ENCODE peak calls at places on chromosomes 12 and 14, in seven cellular contexts. M is HAP-1, I is suprapubic skin, R is tibial nerve, Q is ovary, W is GM23248, T is left ventricle myocardium inferior. N is an unnamed sample.

GRCh38 chr14:68694516-68695235 is 98.2 kb downstream of the ZFP36L1 start:
- DNase-seq in M (no peak), I (peak; percentile 64), R (no peak), Q (no peak), W (peak; percentile 63), T (no peak), N (no peak)

GRCh38 chr12:111410229-111411186 is 4.8 kb downstream of the SH2B3 start:
- DNase-seq in M (no peak), I (no peak), R (no peak), Q (no peak), W (peak; percentile 79), T (peak; percentile 44), N (peak; percentile 63)

GRCh38 chr12:8527250-8528130 is 13.2 kb downstream of the CLEC4E start:
- DNase-seq in M (no peak), I (no peak), R (no peak), Q (no peak), W (no peak), T (no peak), N (no peak)

GRCh38 chr12:30286345-30286926 is 409.2 kb downstream of the IPO8 start:
- DNase-seq in M (peak; percentile 37), I (no peak), R (no peak), Q (no peak), W (peak; percentile 51), T (no peak), N (peak; percentile 57)

GRCh38 chr14:59097681-59098080 is 90.8 kb upstream of the DAAM1 start:
- DNase-seq in M (no peak), I (no peak), R (no peak), Q (no peak), W (peak; percentile 69), T (no peak), N (no peak)

GRCh38 chr14:101472518-101472849 is 88.8 kb upstream of the DIO3 start:
- DNase-seq in M (no peak), I (no peak), R (no peak), Q (no peak), W (no peak), T (no peak), N (no peak)

GRCh38 chr14:105197274-105197673 is 16.2 kb upstream of the NUDT14 start:
- DNase-seq in M (no peak), I (no peak), R (no peak), Q (no peak), W (peak; percentile 82), T (peak; percentile 72), N (peak; percentile 13)

GRCh38 chr14:44700184-44700583 is 193.1 kb upstream of the FSCB start:
- DNase-seq in M (no peak), I (no peak), R (no peak), Q (no peak), W (no peak), T (no peak), N (peak; percentile 53)

GRCh38 chr12:89344862-89345202 is 7.5 kb downstream of the DUSP6 start:
- DNase-seq in M (no peak), I (no peak), R (no peak), Q (no peak), W (no peak), T (no peak), N (no peak)

GRCh38 chr12:89345376-89345775 is 6.9 kb downstream of the DUSP6 start:
- DNase-seq in M (no peak), I (no peak), R (no peak), Q (no peak), W (no peak), T (no peak), N (no peak)

GRCh38 chr12:89343127-89343526 is 9.2 kb downstream of the DUSP6 start:
- DNase-seq in M (no peak), I (no peak), R (peak; percentile 29), Q (no peak), W (no peak), T (peak; percentile 68), N (no peak)

GRCh38 chr12:89345830-89346740 is 6.2 kb downstream of the DUSP6 start:
- DNase-seq in M (peak; percentile 18), I (peak; percentile 68), R (no peak), Q (no peak), W (peak; percentile 37), T (peak; percentile 45), N (peak; percentile 89)

DNA sequence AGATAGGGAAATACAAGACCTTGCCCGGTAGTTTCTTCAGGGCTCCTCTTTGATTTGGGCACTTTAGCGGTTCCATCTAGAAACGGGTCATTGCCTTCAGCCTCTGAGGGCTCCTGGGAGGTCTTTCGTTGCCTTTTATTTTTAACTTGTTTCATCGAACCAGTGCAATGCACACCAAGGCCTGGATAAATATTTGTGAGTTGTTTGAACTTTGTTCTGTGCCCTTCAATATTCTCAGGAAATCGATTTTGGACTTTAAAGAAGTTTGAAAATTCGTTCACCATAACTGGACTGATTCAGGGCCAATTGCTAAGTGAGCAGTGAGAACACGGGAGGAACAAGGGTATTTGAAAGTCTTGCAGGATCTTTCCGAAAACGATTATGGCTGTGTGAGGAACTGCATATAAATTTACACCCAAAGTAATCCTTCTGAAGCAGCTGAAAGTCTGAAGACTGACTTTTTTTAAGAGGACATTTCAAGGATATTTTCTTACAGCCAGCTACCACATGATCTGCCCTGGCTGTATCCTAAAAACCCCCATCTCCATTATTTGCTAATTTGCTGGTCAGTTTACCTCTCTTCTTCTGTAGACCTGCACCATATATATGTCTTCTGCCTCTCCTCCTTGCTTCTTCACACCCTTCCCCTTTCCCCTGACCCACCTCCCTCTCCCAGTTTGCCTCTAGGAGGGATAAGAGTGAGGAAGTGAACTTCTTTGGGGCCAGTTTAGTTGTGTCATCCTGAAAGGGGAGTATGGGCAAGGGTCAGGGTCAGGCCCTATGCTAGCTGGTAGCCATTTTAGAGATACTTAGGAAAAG is 8.0 kb downstream of the DUSP6 start:
- DNase-seq in M (no peak), I (no peak), R (no peak), Q (no peak), W (no peak), T (no peak), N (no peak)
- H3K4me1 ChIP-seq in M (peaks cover 12% of the 10 kb centered on the region), I (peaks cover 35% of the 10 kb centered on the region), R (no peaks in the 10 kb centered on the region), Q (no peaks in the 10 kb centered on the region), W (peaks cover 30% of the 10 kb centered on the region), T (peaks cover 56% of the 10 kb centered on the region), N (peaks cover 12% of the 10 kb centered on the region)

GRCh38 chr14:70889555-70889954 is 17.7 kb upstream of the PCNX1 start:
- DNase-seq in M (no peak), I (no peak), R (no peak), Q (no peak), W (no peak), T (no peak), N (no peak)

GRCh38 chr14:70886421-70887206 is 20.6 kb upstream of the PCNX1 start:
- DNase-seq in M (no peak), I (no peak), R (no peak), Q (no peak), W (no peak), T (no peak), N (peak; percentile 51)

GRCh38 chr14:70887207-70888150 is 19.8 kb upstream of the PCNX1 start:
- DNase-seq in M (no peak), I (no peak), R (no peak), Q (no peak), W (peak; percentile 79), T (no peak), N (peak; percentile 99)

GRCh38 chr14:70888151-70888499 is 19.1 kb upstream of the PCNX1 start:
- DNase-seq in M (no peak), I (no peak), R (no peak), Q (no peak), W (no peak), T (no peak), N (no peak)

DNA sequence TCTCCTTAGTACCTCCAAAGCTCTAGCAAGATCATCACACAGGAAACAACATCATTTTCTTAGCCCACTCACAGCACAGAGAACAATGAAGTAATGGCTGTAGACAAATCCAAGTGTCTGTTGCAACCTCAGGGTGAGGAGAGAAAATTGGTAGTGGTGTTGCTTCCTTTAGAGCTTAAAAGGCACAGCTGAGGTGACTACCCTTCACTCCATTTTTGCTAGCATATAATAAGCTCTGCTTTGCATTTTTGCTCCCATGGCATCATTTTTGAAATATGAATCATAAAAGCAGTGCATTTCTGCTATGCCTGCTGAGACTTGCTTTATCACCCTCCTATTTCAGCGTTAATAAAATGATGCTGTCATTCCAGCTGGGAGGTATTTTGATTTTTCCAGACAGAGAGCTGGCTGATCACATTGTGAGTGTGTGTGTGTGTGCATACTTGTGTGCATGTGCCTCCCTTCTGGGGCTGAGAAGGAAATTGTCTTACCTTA is 18.5 kb upstream of the PCNX1 start:
- DNase-seq in M (no peak), I (no peak), R (no peak), Q (no peak), W (peak; percentile 89), T (no peak), N (peak; percentile 64)
- H3K4me1 ChIP-seq in M (no peaks in the 10 kb centered on the region), I (no peaks in the 10 kb centered on the region), R (no peaks in the 10 kb centered on the region), Q (no peaks in the 10 kb centered on the region), W (peaks cover 39% of the 10 kb centered on the region), T (peaks cover 13% of the 10 kb centered on the region), N (peaks cover 6% of the 10 kb centered on the region)

GRCh38 chr12:79421236-79421740 is 269.5 kb downstream of the PAWR start:
- DNase-seq in M (no peak), I (no peak), R (no peak), Q (no peak), W (no peak), T (no peak), N (no peak)

GRCh38 chr12:79424109-79424721 is 266.5 kb downstream of the PAWR start:
- DNase-seq in M (no peak), I (no peak), R (no peak), Q (no peak), W (peak; percentile 97), T (no peak), N (peak; percentile 96)

GRCh38 chr12:79422060-79422812 is 268.5 kb downstream of the PAWR start:
- DNase-seq in M (no peak), I (no peak), R (no peak), Q (no peak), W (peak; percentile 32), T (no peak), N (no peak)

GRCh38 chr12:79423560-79423959 is 267.2 kb downstream of the PAWR start:
- DNase-seq in M (no peak), I (no peak), R (no peak), Q (no peak), W (peak; percentile 17), T (no peak), N (no peak)

GRCh38 chr12:79420146-79420618 is 270.6 kb downstream of the PAWR start:
- DNase-seq in M (peak; percentile 17), I (no peak), R (no peak), Q (no peak), W (peak; percentile 94), T (no peak), N (peak; percentile 81)
- H3K4me1 ChIP-seq in M (peaks cover 18% of the 10 kb centered on the region), I (peaks cover 46% of the 10 kb centered on the region), R (no peaks in the 10 kb centered on the region), Q (peaks cover 9% of the 10 kb centered on the region), W (peaks cover 67% of the 10 kb centered on the region), T (peaks cover 7% of the 10 kb centered on the region), N (peaks cover 1% of the 10 kb centered on the region)

GRCh38 chr12:109709401-109710278 is 4.0 kb upstream of the FAM222A start:
- DNase-seq in M (no peak), I (no peak), R (no peak), Q (no peak), W (no peak), T (no peak), N (no peak)

GRCh38 chr12:109710747-109711595 is 2.7 kb upstream of the FAM222A start:
- DNase-seq in M (peak; percentile 36), I (no peak), R (no peak), Q (no peak), W (peak; percentile 49), T (no peak), N (peak; percentile 26)

GRCh38 chr12:109708939-109709338 is 4.7 kb upstream of the FAM222A start:
- DNase-seq in M (no peak), I (no peak), R (no peak), Q (no peak), W (no peak), T (no peak), N (no peak)

GRCh38 chr12:109711596-109712461 is 1.8 kb upstream of the FAM222A start:
- DNase-seq in M (no peak), I (no peak), R (no peak), Q (peak; percentile 53), W (no peak), T (peak; percentile 38), N (no peak)

DNA sequence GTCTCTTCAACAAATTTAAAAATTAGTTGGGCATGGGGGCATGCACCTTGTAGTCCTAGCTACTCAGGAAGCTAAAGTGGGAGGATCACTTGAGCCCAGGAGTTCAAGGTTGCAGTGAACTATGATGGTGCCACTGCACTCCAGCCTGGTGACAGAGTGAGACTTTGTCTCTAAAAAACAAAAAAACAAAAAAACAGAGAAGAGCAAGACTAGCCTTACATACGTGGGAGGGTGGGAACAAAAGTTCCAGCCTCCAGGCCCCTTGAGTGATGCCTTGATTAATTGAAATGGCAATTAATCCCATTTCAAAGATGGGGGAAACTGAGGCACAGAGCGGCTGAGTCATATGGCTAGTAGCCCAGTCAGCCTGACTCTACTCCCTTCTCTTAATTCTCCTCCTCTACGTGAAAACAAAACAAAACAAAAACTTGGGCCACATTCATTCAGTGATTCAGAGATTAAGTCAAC is 3.3 kb upstream of the FAM222A start:
- DNase-seq in M (no peak), I (no peak), R (no peak), Q (no peak), W (no peak), T (no peak), N (no peak)
- H3K4me1 ChIP-seq in M (peaks cover 4% of the 10 kb centered on the region), I (peaks cover 25% of the 10 kb centered on the region), R (no peaks in the 10 kb centered on the region), Q (peaks cover 1% of the 10 kb centered on the region), W (no peaks in the 10 kb centered on the region), T (peaks cover 32% of the 10 kb centered on the region), N (peaks cover 8% of the 10 kb centered on the region)

N was measured in mesenchymal stem cell.